ENCODE peak calls at places on chromosomes 6 and 20, in four cellular contexts. E, R, Y and G are unnamed samples.

GRCh38 chr6:6734463-6735455 is 146.2 kb downstream of the LY86 start:
- DNase-seq in R (no peak), E (no peak), Y (no peak), G (no peak)

GRCh38 chr6:169287675-169288074 is 34.0 kb upstream of the THBS2 start:
- DNase-seq in R (no peak), Y (no peak), E (no peak), G (no peak)

GRCh38 chr6:31581511-31582229 is 554 bp downstream of the LTB start:
- DNase-seq in Y (no peak), E (no peak), R (no peak), G (no peak)

GRCh38 chr6:7053125-7053784 is 54.5 kb upstream of the RREB1 start:
- DNase-seq in E (no peak), R (no peak), Y (peak), G (no peak)

GRCh38 chr6:107786709-107787588 is 37.2 kb downstream of the SCML4 start:
- DNase-seq in E (no peak), Y (no peak), R (no peak), G (no peak)

GRCh38 chr6:142698751-142699150 is 246.2 kb downstream of the HIVEP2 start:
- DNase-seq in R (no peak), E (no peak), Y (no peak), G (no peak)

GRCh38 chr6:8013763-8014162 is 50.4 kb downstream of the BLOC1S5 start:
- DNase-seq in Y (no peak), R (no peak), E (no peak), G (no peak)

GRCh38 chr20:46282669-46283068 is 25.6 kb downstream of the CDH22 start:
- DNase-seq in E (no peak), Y (no peak), R (no peak), G (no peak)

GRCh38 chr6:85392379-85392778 is 57.5 kb upstream of the NT5E start:
- DNase-seq in E (no peak), R (no peak), Y (no peak), G (no peak)

GRCh38 chr6:41302638-41303037 is 16.2 kb upstream of the TREM1 start:
- DNase-seq in R (no peak), E (no peak), Y (no peak), G (no peak)

GRCh38 chr6:113039013-113039412 is 691.9 kb downstream of the RFPL4B start:
- DNase-seq in Y (no peak), R (no peak), E (no peak), G (no peak)

GRCh38 chr20:46520976-46521579 is 7.7 kb upstream of the ZNF334 start:
- DNase-seq in Y (peak), R (peak), E (peak), G (peak)

GRCh38 chr6:170522565-170523183 is 30.4 kb downstream of the PSMB1 start:
- DNase-seq in Y (no peak), R (no peak), E (peak), G (no peak)

GRCh38 chr6:110900028-110900598 is 25.5 kb downstream of the AMD1 start:
- DNase-seq in E (no peak), R (no peak), Y (no peak), G (no peak)

GRCh38 chr6:159074120-159074684 is 29.4 kb upstream of the TAGAP start:
- DNase-seq in Y (peak), E (no peak), R (no peak), G (no peak)